ENCODE peak calls at places on chromosomes 7 and 10, in nine cellular contexts. U is osteoblast; J is transverse colon; O is central memory CD4-positive, alpha-beta T cell; C is progenitor cell of endocrine pancreas; Z is ELR; N is cardiac fibroblast; A is sigmoid colon; B is AG09309. P is an unnamed sample.

GRCh38 chr10:50988792-50989191 is 85.5 kb upstream of the PRKG1 start:
- DNase-seq in C (no peak), N (peak), U (peak), Z (peak), B (no peak), O (no peak), J (no peak), A (no peak), P (no peak)

GRCh38 chr10:68604441-68604840 is 44.3 kb downstream of the TET1 start:
- DNase-seq in A (no peak), B (no peak), C (no peak), J (no peak), U (no peak), N (no peak), O (no peak), Z (no peak), P (no peak)

GRCh38 chr7:98149293-98149692 is 42.6 kb downstream of the LMTK2 start:
- DNase-seq in J (peak), U (no peak), B (no peak), N (no peak), A (no peak), O (no peak), Z (no peak), C (no peak), P (no peak)

GRCh38 chr7:72405389-72405788 is 6.7 kb downstream of the CALN1 start:
- DNase-seq in Z (no peak), J (no peak), A (no peak), B (no peak), N (no peak), U (no peak), O (no peak), C (no peak), P (no peak)

GRCh38 chr7:55060690-55061414 is 42.0 kb downstream of the EGFR start:
- DNase-seq in A (no peak), O (no peak), U (no peak), J (no peak), Z (no peak), C (no peak), N (peak), B (peak), P (no peak)

GRCh38 chr10:29648983-29649268 is 14.2 kb upstream of the SVIL start:
- DNase-seq in A (no peak), N (no peak), J (peak), O (no peak), C (no peak), B (no peak), Z (peak), U (no peak), P (no peak)

GRCh38 chr7:134347567-134347966 is 30.8 kb upstream of the SLC35B4 start:
- DNase-seq in B (no peak), C (no peak), U (no peak), A (no peak), O (no peak), J (no peak), N (no peak), Z (no peak), P (no peak)

GRCh38 chr7:15571303-15571878 is 9.6 kb upstream of the AGMO start:
- DNase-seq in C (no peak), O (no peak), Z (peak), U (no peak), J (no peak), A (no peak), N (peak), B (no peak), P (no peak)

GRCh38 chr7:65379318-65379717 is 5.7 kb downstream of the ZNF92 start:
- DNase-seq in N (peak), A (no peak), B (no peak), U (peak), J (no peak), C (no peak), O (no peak), Z (no peak), P (no peak)

GRCh38 chr10:45135836-45136235 is 135.1 kb downstream of the ZNF22 start:
- DNase-seq in C (no peak), U (no peak), B (no peak), N (no peak), A (no peak), J (no peak), O (no peak), Z (no peak), P (no peak)

GRCh38 chr7:25968205-25968993 is 183.6 kb upstream of the NFE2L3 start:
- DNase-seq in B (no peak), C (no peak), N (no peak), J (peak), O (peak), U (no peak), Z (no peak), A (no peak), P (peak)

GRCh38 chr10:6269953-6270867 is 67.5 kb downstream of the PFKFB3 start:
- DNase-seq in C (no peak), A (no peak), B (no peak), J (peak), Z (peak), U (no peak), O (peak), N (no peak), P (peak)

GRCh38 chr10:48383393-48383792 is 76.9 kb downstream of the MAPK8 start:
- DNase-seq in A (no peak), J (no peak), O (no peak), N (no peak), Z (peak), C (no peak), U (no peak), B (no peak), P (no peak)

GRCh38 chr7:43465581-43466554 is 117.0 kb upstream of the STK17A start:
- DNase-seq in C (no peak), B (no peak), U (no peak), A (no peak), O (no peak), Z (no peak), N (no peak), J (no peak), P (no peak)

GRCh38 chr7:142539901-142540300 is 209.4 kb upstream of the PRSS1 start:
- DNase-seq in N (peak), J (no peak), C (no peak), A (no peak), U (peak), O (no peak), B (no peak), Z (peak), P (no peak)

GRCh38 chr7:672891-673290 is 53.6 kb upstream of the DNAAF5 start:
- DNase-seq in U (peak), A (peak), Z (no peak), O (no peak), C (no peak), N (no peak), J (no peak), B (no peak), P (no peak)

GRCh38 chr7:20952891-20953290 is 166.2 kb upstream of the SP8 start:
- DNase-seq in O (no peak), A (no peak), J (no peak), N (no peak), B (no peak), U (no peak), Z (no peak), C (no peak), P (no peak)

GRCh38 chr7:156984209-156984891 is 26.1 kb downstream of the MNX1 start:
- DNase-seq in C (peak), N (peak), O (no peak), A (no peak), B (peak), J (no peak), Z (peak), U (peak), P (no peak)

GRCh38 chr10:61971016-61971350 is 69.5 kb downstream of the ARID5B start:
- DNase-seq in Z (no peak), O (no peak), U (no peak), B (no peak), C (no peak), N (peak), J (no peak), A (no peak), P (no peak)

GRCh38 chr7:100684534-100685042 is 9.5 kb downstream of the GIGYF1 start:
- DNase-seq in C (no peak), B (no peak), U (peak), J (no peak), O (no peak), A (no peak), N (no peak), Z (no peak), P (no peak)

GRCh38 chr7:151304856-151305255 is 36.8 kb upstream of the NUB1 start:
- DNase-seq in Z (peak), N (peak), J (no peak), B (no peak), O (no peak), A (no peak), U (no peak), C (no peak), P (no peak)

GRCh38 chr10:120630266-120630665 is 173.2 kb downstream of the PLPP4 start:
- DNase-seq in U (no peak), N (no peak), Z (no peak), C (no peak), A (no peak), J (no peak), B (no peak), O (no peak), P (no peak)

GRCh38 chr10:122435212-122435827 is 19.1 kb upstream of the ARMS2 start:
- DNase-seq in O (peak), J (no peak), N (peak), B (peak), C (no peak), Z (peak), U (no peak), A (no peak), P (peak)

GRCh38 chr10:51030480-51030879 is 43.8 kb upstream of the PRKG1 start:
- DNase-seq in N (no peak), U (no peak), J (no peak), C (no peak), Z (no peak), B (no peak), O (no peak), A (no peak), P (no peak)

GRCh38 chr10:101095550-101096213 is 33.9 kb downstream of the KAZALD1 start:
- DNase-seq in J (peak), U (peak), O (peak), N (peak), A (no peak), C (peak), Z (peak), B (no peak), P (peak)

GRCh38 chr7:7799138-7799537 is 80.7 kb upstream of the RPA3 start:
- DNase-seq in C (no peak), U (no peak), A (no peak), N (no peak), O (no peak), Z (peak), B (no peak), J (no peak), P (no peak)

GRCh38 chr10:34743804-34744203 is 71.3 kb downstream of the PARD3 start:
- DNase-seq in U (peak), J (peak), Z (no peak), O (no peak), B (no peak), A (peak), N (peak), C (no peak), P (no peak)

GRCh38 chr7:152989889-152990380 is 230.4 kb downstream of the ACTR3B start:
- DNase-seq in O (no peak), Z (no peak), C (no peak), A (no peak), J (no peak), U (no peak), N (peak), B (no peak), P (no peak)

GRCh38 chr10:59949608-59950007 is 43.3 kb upstream of the CCDC6 start:
- DNase-seq in O (no peak), Z (no peak), C (no peak), U (no peak), N (no peak), J (no peak), B (no peak), A (no peak), P (no peak)

P was measured in effector memory CD8-positive, alpha-beta T cell.